ENCODE peak calls at places on chromosome 14, in ten cellular contexts. S, G, U, J, K, Y, Z, A, N and D are unnamed samples.

GRCh38 chr14:56797569-56798446 is 12.5 kb downstream of the OTX2 start:
- DNase-seq in S (no peak), Z (no peak), A (no peak), N (no peak), Y (no peak), G (no peak), U (no peak), J (no peak), K (no peak), D (no peak)

GRCh38 chr14:23437142-23438129 is 2.0 kb upstream of the MYH7 start:
- DNase-seq in Z (no peak), J (no peak), A (no peak), S (no peak), U (no peak), G (no peak), Y (no peak), K (no peak), N (no peak), D (no peak)

GRCh38 chr14:104206281-104206904 is 68.0 kb downstream of the KIF26A start:
- DNase-seq in U (no peak), Z (no peak), K (no peak), G (no peak), S (no peak), Y (no peak), J (no peak), A (no peak), N (no peak), D (peak)

GRCh38 chr14:26867171-26867757 is 269.4 kb upstream of the NOVA1 start:
- DNase-seq in S (no peak), Y (no peak), K (no peak), G (no peak), N (peak), A (no peak), U (no peak), J (no peak), Z (no peak), D (no peak)

GRCh38 chr14:47715330-47715729 is 39.9 kb upstream of the MDGA2 start:
- DNase-seq in A (no peak), Y (no peak), N (no peak), S (no peak), G (no peak), K (peak), Z (no peak), U (no peak), J (no peak), D (no peak)

GRCh38 chr14:104360522-104360921 is 219.0 kb upstream of the C14orf180 start:
- DNase-seq in U (no peak), K (no peak), A (no peak), Z (peak), Y (no peak), S (no peak), J (no peak), N (no peak), G (no peak), D (no peak)

GRCh38 chr14:66244834-66245233 is 241.3 kb upstream of the CCDC196 start:
- DNase-seq in Z (no peak), K (no peak), Y (no peak), S (no peak), G (no peak), J (no peak), N (no peak), A (no peak), U (no peak), D (no peak)

GRCh38 chr14:36105401-36105800 is 71.1 kb downstream of the PTCSC3 start:
- DNase-seq in S (no peak), N (no peak), Y (no peak), K (peak), G (no peak), Z (no peak), U (peak), A (no peak), J (no peak), D (peak)

GRCh38 chr14:69152181-69152943 is 557 bp downstream of the DCAF5 start:
- DNase-seq in K (peak), J (no peak), S (no peak), U (peak), Y (peak), A (peak), G (no peak), Z (peak), N (peak), D (no peak)

GRCh38 chr14:101908795-101909194 is 55.6 kb upstream of the DYNC1H1 start:
- DNase-seq in K (no peak), U (no peak), G (no peak), Y (no peak), N (no peak), S (no peak), J (no peak), Z (no peak), A (no peak), D (no peak)

GRCh38 chr14:91241848-91242247 is 2.7 kb downstream of the GPR68 start:
- DNase-seq in Y (no peak), A (no peak), U (no peak), Z (peak), G (no peak), K (no peak), N (peak), S (no peak), J (peak), D (no peak)

GRCh38 chr14:74848768-74849167 is 27.2 kb downstream of the PROX2 start:
- DNase-seq in U (no peak), Y (no peak), S (no peak), G (no peak), Z (no peak), A (no peak), K (no peak), J (no peak), N (no peak), D (no peak)

GRCh38 chr14:31022386-31022785 is 3.1 kb upstream of the AP4S1 start:
- DNase-seq in S (no peak), G (no peak), Y (no peak), Z (no peak), N (no peak), K (no peak), A (no peak), J (no peak), U (no peak), D (no peak)

GRCh38 chr14:24060443-24060842 is 8.6 kb downstream of the CARMIL3 start:
- DNase-seq in G (no peak), A (no peak), J (no peak), U (no peak), Y (no peak), K (no peak), N (no peak), Z (peak), S (no peak), D (no peak)